ENCODE peak calls at places on chromosomes 12 and 14, in ten cellular contexts. One of them, this sample, is unnamed.

GRCh38 chr12:120007272-120007671 is 18.2 kb downstream of the BICDL1 start:
- DNase-seq in stomach: no peak
- DNase-seq in ovary: no peak
- DNase-seq in A549: no peak
- DNase-seq in transverse colon: peak; percentile 15
- DNase-seq in heart left ventricle: no peak
- DNase-seq in spleen: no peak
- DNase-seq in uterus: no peak
- DNase-seq in HepG2: no peak
- DNase-seq in right lobe of liver: no peak
- DNase-seq in this sample: no peak

GRCh38 chr14:68908201-68908600 is 70.9 kb downstream of the ACTN1 start:
- DNase-seq in stomach: no peak
- DNase-seq in ovary: no peak
- DNase-seq in A549: no peak
- DNase-seq in transverse colon: no peak
- DNase-seq in heart left ventricle: no peak
- DNase-seq in spleen: no peak
- DNase-seq in uterus: no peak
- DNase-seq in HepG2: no peak
- DNase-seq in right lobe of liver: no peak
- DNase-seq in this sample: no peak

GRCh38 chr12:71865166-71865713 is 25.7 kb downstream of the TBC1D15 start:
- DNase-seq in stomach: no peak
- DNase-seq in ovary: no peak
- DNase-seq in A549: peak; percentile 10
- DNase-seq in transverse colon: no peak
- DNase-seq in heart left ventricle: no peak
- DNase-seq in spleen: no peak
- DNase-seq in uterus: no peak
- DNase-seq in HepG2: no peak
- DNase-seq in right lobe of liver: no peak
- DNase-seq in this sample: no peak

GRCh38 chr14:61145903-61146411 is 135.2 kb downstream of the TMEM30B start:
- DNase-seq in stomach: no peak
- DNase-seq in ovary: no peak
- DNase-seq in A549: no peak
- DNase-seq in transverse colon: no peak
- DNase-seq in heart left ventricle: no peak
- DNase-seq in spleen: no peak
- DNase-seq in uterus: no peak
- DNase-seq in HepG2: no peak
- DNase-seq in right lobe of liver: no peak
- DNase-seq in this sample: no peak

GRCh38 chr14:64556526-64556925 is 6.8 kb downstream of the PPP1R36 start:
- DNase-seq in stomach: no peak
- DNase-seq in ovary: no peak
- DNase-seq in A549: peak; percentile 44
- DNase-seq in transverse colon: no peak
- DNase-seq in heart left ventricle: no peak
- DNase-seq in spleen: no peak
- DNase-seq in uterus: no peak
- DNase-seq in HepG2: no peak
- DNase-seq in right lobe of liver: no peak
- DNase-seq in this sample: no peak

GRCh38 chr12:12275874-12276273 is 9.0 kb upstream of the LRP6 start:
- DNase-seq in stomach: no peak
- DNase-seq in ovary: no peak
- DNase-seq in A549: no peak
- DNase-seq in transverse colon: no peak
- DNase-seq in heart left ventricle: no peak
- DNase-seq in spleen: no peak
- DNase-seq in uterus: no peak
- DNase-seq in HepG2: no peak
- DNase-seq in right lobe of liver: no peak
- DNase-seq in this sample: no peak

GRCh38 chr12:101570022-101570421 is 24.7 kb upstream of the MYBPC1 start:
- DNase-seq in stomach: no peak
- DNase-seq in ovary: no peak
- DNase-seq in A549: peak; percentile 43
- DNase-seq in transverse colon: no peak
- DNase-seq in heart left ventricle: no peak
- DNase-seq in spleen: no peak
- DNase-seq in uterus: no peak
- DNase-seq in HepG2: peak; percentile 81
- DNase-seq in right lobe of liver: no peak
- DNase-seq in this sample: no peak

GRCh38 chr14:65565948-65566347 is 153.4 kb downstream of the FUT8 start:
- DNase-seq in stomach: no peak
- DNase-seq in ovary: no peak
- DNase-seq in A549: peak; percentile 6
- DNase-seq in transverse colon: no peak
- DNase-seq in heart left ventricle: no peak
- DNase-seq in spleen: no peak
- DNase-seq in uterus: no peak
- DNase-seq in HepG2: no peak
- DNase-seq in right lobe of liver: no peak
- DNase-seq in this sample: no peak

GRCh38 chr14:81440041-81440440 is 39.9 kb upstream of the STON2 start:
- DNase-seq in stomach: no peak
- DNase-seq in ovary: no peak
- DNase-seq in A549: no peak
- DNase-seq in transverse colon: no peak
- DNase-seq in heart left ventricle: no peak
- DNase-seq in spleen: no peak
- DNase-seq in uterus: no peak
- DNase-seq in HepG2: no peak
- DNase-seq in right lobe of liver: no peak
- DNase-seq in this sample: no peak

GRCh38 chr14:48771717-48772116 is 814.5 kb downstream of the RPS29 start:
- DNase-seq in stomach: no peak
- DNase-seq in ovary: no peak
- DNase-seq in A549: no peak
- DNase-seq in transverse colon: no peak
- DNase-seq in heart left ventricle: peak; percentile 51
- DNase-seq in spleen: no peak
- DNase-seq in uterus: no peak
- DNase-seq in HepG2: no peak
- DNase-seq in right lobe of liver: no peak
- DNase-seq in this sample: no peak

GRCh38 chr14:103230021-103230420 is 104.0 kb upstream of the EIF5 start:
- DNase-seq in stomach: no peak
- DNase-seq in ovary: no peak
- DNase-seq in A549: no peak
- DNase-seq in transverse colon: no peak
- DNase-seq in heart left ventricle: no peak
- DNase-seq in spleen: no peak
- DNase-seq in uterus: no peak
- DNase-seq in HepG2: no peak
- DNase-seq in right lobe of liver: no peak
- DNase-seq in this sample: no peak

GRCh38 chr14:65658202-65658601 is 245.7 kb downstream of the FUT8 start:
- DNase-seq in stomach: no peak
- DNase-seq in ovary: no peak
- DNase-seq in A549: no peak
- DNase-seq in transverse colon: no peak
- DNase-seq in heart left ventricle: no peak
- DNase-seq in spleen: no peak
- DNase-seq in uterus: no peak
- DNase-seq in HepG2: no peak
- DNase-seq in right lobe of liver: no peak
- DNase-seq in this sample: no peak

GRCh38 chr12:89883630-89884364 is 175.2 kb upstream of the ATP2B1 start:
- DNase-seq in stomach: no peak
- DNase-seq in ovary: no peak
- DNase-seq in A549: no peak
- DNase-seq in transverse colon: no peak
- DNase-seq in heart left ventricle: no peak
- DNase-seq in spleen: no peak
- DNase-seq in uterus: no peak
- DNase-seq in HepG2: no peak
- DNase-seq in right lobe of liver: no peak
- DNase-seq in this sample: no peak

GRCh38 chr14:95349241-95349640 is 29.5 kb upstream of the CLMN start:
- DNase-seq in stomach: no peak
- DNase-seq in ovary: no peak
- DNase-seq in A549: no peak
- DNase-seq in transverse colon: no peak
- DNase-seq in heart left ventricle: no peak
- DNase-seq in spleen: no peak
- DNase-seq in uterus: no peak
- DNase-seq in HepG2: no peak
- DNase-seq in right lobe of liver: no peak
- DNase-seq in this sample: no peak

GRCh38 chr12:11725616-11726015 is 76.1 kb downstream of the ETV6 start:
- DNase-seq in stomach: no peak
- DNase-seq in ovary: no peak
- DNase-seq in A549: no peak
- DNase-seq in transverse colon: no peak
- DNase-seq in heart left ventricle: no peak
- DNase-seq in spleen: no peak
- DNase-seq in uterus: no peak
- DNase-seq in HepG2: no peak
- DNase-seq in right lobe of liver: no peak
- DNase-seq in this sample: no peak

GRCh38 chr14:21096438-21096837 is 2.0 kb downstream of the ZNF219 start:
- DNase-seq in stomach: no peak
- DNase-seq in ovary: no peak
- DNase-seq in A549: no peak
- DNase-seq in transverse colon: no peak
- DNase-seq in heart left ventricle: no peak
- DNase-seq in spleen: no peak
- DNase-seq in uterus: no peak
- DNase-seq in HepG2: no peak
- DNase-seq in right lobe of liver: no peak
- DNase-seq in this sample: no peak

GRCh38 chr14:23364164-23364571 is 804 bp downstream of the EFS start:
- DNase-seq in stomach: no peak
- DNase-seq in ovary: no peak
- DNase-seq in A549: no peak
- DNase-seq in transverse colon: no peak
- DNase-seq in heart left ventricle: no peak
- DNase-seq in spleen: peak; percentile 45
- DNase-seq in uterus: peak; percentile 54
- DNase-seq in HepG2: no peak
- DNase-seq in right lobe of liver: no peak
- DNase-seq in this sample: no peak

GRCh38 chr14:79862045-79862444 is 349.3 kb downstream of the DIO2 start:
- DNase-seq in stomach: no peak
- DNase-seq in ovary: no peak
- DNase-seq in A549: no peak
- DNase-seq in transverse colon: no peak
- DNase-seq in heart left ventricle: no peak
- DNase-seq in spleen: no peak
- DNase-seq in uterus: no peak
- DNase-seq in HepG2: no peak
- DNase-seq in right lobe of liver: no peak
- DNase-seq in this sample: no peak
- TF ChIP-seq CTCF in stomach: no peak
- TF ChIP-seq CTCF in ovary: no peak
- TF ChIP-seq CTCF in A549: no peak
- TF ChIP-seq CTCF in transverse colon: no peak
- TF ChIP-seq CTCF in heart left ventricle: no peak
- TF ChIP-seq CTCF in spleen: no peak
- TF ChIP-seq CTCF in uterus: no peak
- TF ChIP-seq CTCF in HepG2: no peak
- TF ChIP-seq CTCF in right lobe of liver: no peak
- TF ChIP-seq CTCF in this sample: no peak

DNA sequence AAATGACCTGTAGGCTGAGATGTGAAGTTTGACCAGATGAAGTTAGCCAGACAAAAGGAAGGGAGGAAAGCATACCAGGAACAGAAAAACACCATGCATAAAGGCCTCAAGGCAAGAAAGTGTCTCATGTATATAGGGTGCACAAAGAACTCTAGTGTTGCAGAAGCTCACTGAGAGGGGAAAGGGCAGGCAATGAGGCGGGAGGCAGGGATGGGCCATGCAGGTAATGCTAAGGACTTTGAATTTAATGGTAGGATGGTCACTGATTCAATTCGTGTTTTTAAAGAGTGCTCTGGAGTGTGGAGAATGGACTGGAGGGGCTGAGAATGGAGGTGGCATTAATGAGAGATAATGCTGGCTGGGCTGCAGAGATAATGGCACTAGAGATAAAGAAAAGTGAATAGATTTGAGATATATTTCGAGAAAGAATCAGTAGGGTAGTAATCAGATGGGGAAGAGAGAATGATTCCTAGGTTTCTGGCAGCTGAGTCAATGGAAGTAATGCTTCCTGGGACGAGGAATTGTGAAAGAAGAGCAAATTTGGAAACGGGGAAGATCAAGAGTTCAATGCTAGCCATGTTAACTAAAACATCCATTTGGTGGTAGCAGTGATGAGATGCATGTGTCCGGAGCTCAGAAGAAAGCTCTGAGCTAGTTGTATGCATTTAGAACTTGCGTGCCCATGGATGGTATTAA is 43.1 kb downstream of the LIMA1 start:
- DNase-seq in stomach: no peak
- DNase-seq in ovary: no peak
- DNase-seq in A549: no peak
- DNase-seq in transverse colon: no peak
- DNase-seq in heart left ventricle: no peak
- DNase-seq in spleen: no peak
- DNase-seq in uterus: no peak
- DNase-seq in HepG2: no peak
- DNase-seq in right lobe of liver: no peak
- DNase-seq in this sample: no peak
- H3K4me3 ChIP-seq in stomach: no peak overlapping the region
- H3K4me3 ChIP-seq in ovary: no peak overlapping the region
- H3K4me3 ChIP-seq in A549: no peak overlapping the region
- H3K4me3 ChIP-seq in transverse colon: no peak overlapping the region
- H3K4me3 ChIP-seq in heart left ventricle: no peak overlapping the region
- H3K4me3 ChIP-seq in spleen: no peak overlapping the region
- H3K4me3 ChIP-seq in uterus: no peak overlapping the region
- H3K4me3 ChIP-seq in HepG2: no peak overlapping the region
- H3K4me3 ChIP-seq in right lobe of liver: no peak overlapping the region
- H3K4me3 ChIP-seq in this sample: no peak overlapping the region

DNA sequence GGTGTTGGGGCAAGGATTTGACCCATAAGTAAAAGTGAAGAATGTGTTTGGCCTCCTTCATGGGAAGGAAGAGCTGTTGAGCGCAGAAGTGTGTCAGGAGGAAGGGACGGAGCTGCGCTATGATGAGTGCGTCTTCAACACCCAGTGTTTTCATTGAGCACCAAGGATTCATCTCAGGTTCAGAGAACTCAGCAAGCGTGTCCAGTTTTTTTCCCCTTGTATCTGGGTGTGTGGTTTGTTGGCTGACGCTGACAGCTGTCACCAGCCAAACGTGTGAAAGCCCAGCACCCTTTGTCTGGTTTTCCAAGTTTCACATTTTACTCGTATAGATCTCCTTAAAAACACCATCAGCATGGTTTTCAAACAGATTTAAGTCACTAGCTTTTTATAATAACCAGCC is 12.3 kb downstream of the EP400 start:
- DNase-seq in stomach: no peak
- DNase-seq in ovary: no peak
- DNase-seq in A549: no peak
- DNase-seq in transverse colon: no peak
- DNase-seq in heart left ventricle: no peak
- DNase-seq in spleen: no peak
- DNase-seq in uterus: no peak
- DNase-seq in HepG2: no peak
- DNase-seq in right lobe of liver: no peak
- DNase-seq in this sample: no peak
- TF ChIP-seq POLR2A in stomach: no peak
- TF ChIP-seq POLR2A in ovary: no peak
- TF ChIP-seq POLR2A in A549: no peak
- TF ChIP-seq POLR2A in transverse colon: no peak
- TF ChIP-seq POLR2A in heart left ventricle: no peak
- TF ChIP-seq POLR2A in spleen: no peak
- TF ChIP-seq POLR2A in uterus: no peak
- TF ChIP-seq POLR2A in HepG2: no peak
- TF ChIP-seq POLR2A in right lobe of liver: no peak
- TF ChIP-seq POLR2A in this sample: no peak

GRCh38 chr14:105931808-105932483 is 405.6 kb downstream of the TMEM121 start:
- DNase-seq in stomach: peak; percentile 9
- DNase-seq in ovary: no peak
- DNase-seq in A549: peak; percentile 29
- DNase-seq in transverse colon: no peak
- DNase-seq in heart left ventricle: no peak
- DNase-seq in spleen: no peak
- DNase-seq in uterus: no peak
- DNase-seq in HepG2: no peak
- DNase-seq in right lobe of liver: peak; percentile 12
- DNase-seq in this sample: peak; percentile 40
- TF ChIP-seq CTCF in stomach: no peak
- TF ChIP-seq CTCF in ovary: no peak
- TF ChIP-seq CTCF in A549: peak; percentile 35
- TF ChIP-seq CTCF in transverse colon: no peak
- TF ChIP-seq CTCF in heart left ventricle: no peak
- TF ChIP-seq CTCF in spleen: no peak
- TF ChIP-seq CTCF in uterus: no peak
- TF ChIP-seq CTCF in HepG2: peak; percentile 26
- TF ChIP-seq CTCF in right lobe of liver: no peak
- TF ChIP-seq CTCF in this sample: no peak

This sample was measured in Peyer's patch.